ENCODE peak calls at places on chromosomes 1 and 21, in six cellular contexts. F, U, C, N, X and E are unnamed samples.

GRCh38 chr1:203462878-203463277 is 12.7 kb upstream of the PRELP start:
- DNase-seq in U (no peak), F (no peak), N (no peak), C (no peak), X (no peak), E (no peak)

GRCh38 chr1:27891196-27891889 is 19.0 kb downstream of the THEMIS2 start:
- DNase-seq in N (no peak), C (peak; percentile 12), U (no peak), F (no peak), X (no peak), E (no peak)

GRCh38 chr1:176717052-176717754 is 254.2 kb downstream of the PAPPA2 start:
- DNase-seq in N (no peak), U (no peak), F (peak; percentile 7), C (no peak), X (peak; percentile 7), E (no peak)

GRCh38 chr1:74399249-74399648 is 113.2 kb downstream of the LRRC53 start:
- DNase-seq in N (no peak), F (no peak), X (no peak), U (no peak), C (no peak), E (no peak)

GRCh38 chr1:71339238-71339637 is 258.4 kb upstream of the ZRANB2 start:
- DNase-seq in N (no peak), U (no peak), C (no peak), X (peak; percentile 46), F (no peak), E (no peak)

GRCh38 chr21:38950388-38951094 is 144.8 kb downstream of the ETS2 start:
- DNase-seq in F (no peak), U (no peak), C (no peak), X (no peak), N (no peak), E (no peak)

GRCh38 chr1:43671193-43671592 is 21.2 kb downstream of the KDM4A start:
- DNase-seq in U (no peak), C (no peak), X (no peak), F (no peak), N (no peak), E (no peak)

GRCh38 chr1:15002325-15002724 is 151.2 kb upstream of the TMEM51 start:
- DNase-seq in X (no peak), F (no peak), N (no peak), U (no peak), C (no peak), E (no peak)

DNA sequence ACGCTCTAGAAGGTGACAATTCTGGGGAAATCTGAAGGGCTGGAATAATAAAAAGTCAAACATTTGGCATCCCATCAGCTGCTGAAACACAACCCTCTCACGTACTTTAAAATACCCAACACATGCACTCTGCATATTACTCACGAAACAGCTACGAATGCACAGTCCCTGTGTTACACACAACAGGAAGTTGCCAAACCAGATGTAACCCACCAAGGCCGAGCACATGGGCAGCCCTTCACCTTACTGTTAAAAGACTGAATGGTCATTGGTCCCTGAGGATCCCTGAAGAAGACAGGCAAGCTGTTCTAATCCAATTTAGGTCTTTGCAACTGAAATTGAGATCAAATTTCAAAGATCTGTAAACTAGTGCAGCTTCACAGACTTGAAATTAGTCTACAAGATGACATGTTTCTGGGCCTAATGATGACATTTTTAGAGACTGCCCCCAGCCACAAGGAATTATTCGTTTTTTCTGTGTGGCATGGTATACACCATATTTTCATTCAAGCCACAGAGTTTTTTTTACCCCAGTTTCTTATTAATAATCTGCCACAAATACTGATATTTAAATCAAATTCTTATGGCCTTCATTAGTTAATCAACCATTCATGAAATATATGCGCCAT is 25.6 kb upstream of the IER5 start:
- DNase-seq in F (no peak), N (no peak), X (no peak), C (no peak), U (no peak), E (peak; percentile 10)
- H3K4me3 ChIP-seq in F (no peak overlapping the region), N (peak overlapping the region; percentile 37), X (no peak overlapping the region), C (no peak overlapping the region), U (no peak overlapping the region), E (peak overlapping the region; percentile 71)

GRCh38 chr1:242522304-242522945 is 2.1 kb downstream of the PLD5 start:
- DNase-seq in N (no peak), X (no peak), F (no peak), C (no peak), U (no peak), E (no peak)
- H3K27me3 ChIP-seq in N (peaks cover 9% of the 10 kb centered on the region), X (peaks cover 40% of the 10 kb centered on the region), F (peaks cover 8% of the 10 kb centered on the region), C (peaks cover 23% of the 10 kb centered on the region), U (peaks cover 34% of the 10 kb centered on the region), E (peaks cover 17% of the 10 kb centered on the region)

GRCh38 chr1:151309851-151310323 is 17.3 kb downstream of the PI4KB start:
- DNase-seq in C (no peak), N (no peak), X (peak; percentile 68), F (peak; percentile 60), U (no peak), E (no peak)
- H3K36me3 ChIP-seq in C (peaks cover 34% of the 10 kb centered on the region), N (peaks cover 67% of the 10 kb centered on the region), X (peaks cover 27% of the 10 kb centered on the region), F (peaks cover 43% of the 10 kb centered on the region), U (peaks cover 37% of the 10 kb centered on the region), E (peaks cover 79% of the 10 kb centered on the region)

DNA sequence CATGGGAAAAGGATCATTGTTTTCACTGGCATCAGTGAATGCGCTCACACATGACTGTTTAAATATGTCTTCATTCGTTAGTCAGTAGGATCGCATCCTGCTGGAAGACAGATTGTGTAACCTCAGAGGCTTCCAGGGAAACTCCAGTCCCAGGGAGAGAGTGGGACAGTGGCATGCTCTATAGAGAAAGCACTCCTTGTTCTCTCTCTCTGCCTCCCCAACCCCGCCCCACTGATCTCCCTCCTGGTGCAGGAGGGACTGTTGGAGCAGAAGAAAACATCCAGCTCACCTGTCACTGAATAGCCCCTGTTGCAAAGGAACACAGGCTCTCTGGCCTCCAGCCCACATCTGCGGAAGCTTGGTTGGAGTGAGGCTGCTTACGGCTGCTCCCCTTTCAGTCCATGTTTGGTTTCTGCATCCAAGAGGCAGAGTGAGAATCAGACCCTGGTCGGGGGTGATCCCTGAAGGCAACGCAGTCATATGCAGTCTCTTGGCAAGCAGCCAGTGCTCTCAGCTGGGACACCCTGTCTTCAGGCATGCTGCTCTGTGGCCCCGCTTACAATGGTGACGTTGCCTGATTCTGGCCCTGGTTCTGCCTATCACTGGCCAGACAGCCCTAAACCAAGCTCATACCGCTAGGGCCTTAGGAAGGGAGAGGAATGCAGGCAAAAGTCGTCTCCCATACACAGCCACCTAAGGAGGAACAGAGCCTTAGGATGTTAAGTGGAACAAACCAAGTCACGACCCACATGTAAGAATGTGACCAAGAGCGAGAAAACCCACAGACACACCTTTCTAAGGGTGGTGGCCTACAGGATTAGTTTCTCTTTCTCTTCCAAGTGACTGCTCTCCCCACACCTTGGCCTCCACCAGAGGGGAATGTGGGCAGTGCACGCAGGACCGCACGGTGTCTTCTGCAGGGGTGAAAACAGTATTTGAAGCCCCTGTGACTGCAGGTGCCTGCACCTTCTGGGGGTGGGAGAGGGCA is 39.7 kb downstream of the BACE2 start:
- DNase-seq in N (no peak), F (no peak), U (no peak), C (peak; percentile 68), X (no peak), E (no peak)
- H3K4me3 ChIP-seq in N (no peak overlapping the region), F (no peak overlapping the region), U (no peak overlapping the region), C (no peak overlapping the region), X (no peak overlapping the region), E (no peak overlapping the region)

DNA sequence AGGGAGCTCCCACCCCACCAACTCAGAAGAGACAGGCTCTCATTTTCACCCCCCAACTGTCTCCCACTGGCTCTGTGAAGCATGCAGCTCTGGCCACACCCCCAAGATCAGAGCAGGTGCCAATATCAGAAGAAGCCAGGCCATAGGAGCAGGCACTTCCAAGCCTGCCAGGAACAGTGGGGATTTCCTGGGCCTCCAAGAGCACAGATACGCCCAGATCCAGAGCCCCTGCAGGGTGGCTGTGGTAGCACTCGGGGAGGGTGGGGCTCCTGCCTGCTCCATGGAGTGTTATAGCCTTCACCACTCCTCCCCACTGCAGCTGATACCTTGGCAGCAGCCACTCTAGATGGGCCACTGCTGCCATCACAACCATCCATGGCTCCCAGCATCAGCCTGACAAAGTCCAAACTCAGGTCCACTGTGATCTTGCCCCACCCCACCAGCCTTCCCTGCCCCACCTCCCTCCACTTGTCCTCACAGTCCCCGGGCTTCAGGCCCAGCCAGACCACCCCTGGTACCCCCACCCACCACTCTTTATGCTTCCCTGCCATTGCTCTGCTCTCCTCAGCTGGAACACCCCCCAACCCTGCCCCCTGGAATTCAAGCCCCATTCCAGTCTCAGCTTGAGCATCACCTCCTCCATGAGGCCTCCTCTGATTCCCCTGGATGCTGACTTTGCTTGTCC is 448.3 kb downstream of the MATN1 start:
- DNase-seq in N (no peak), X (no peak), U (peak; percentile 35), F (no peak), C (no peak), E (no peak)
- H3K27me3 ChIP-seq in N (no peaks in the 10 kb centered on the region), X (no peaks in the 10 kb centered on the region), U (no peaks in the 10 kb centered on the region), F (no peaks in the 10 kb centered on the region), C (no peaks in the 10 kb centered on the region), E (peaks cover 2% of the 10 kb centered on the region)

GRCh38 chr1:239228451-239228850 is 157.9 kb upstream of the CHRM3 start:
- DNase-seq in N (no peak), U (no peak), C (no peak), F (no peak), X (no peak), E (no peak)
- H3K36me3 ChIP-seq in N (no peaks in the 10 kb centered on the region), U (no peaks in the 10 kb centered on the region), C (no peaks in the 10 kb centered on the region), F (no peaks in the 10 kb centered on the region), X (no peaks in the 10 kb centered on the region), E (no peaks in the 10 kb centered on the region)